ENCODE peak calls at places on chromosome 1, in eight cellular contexts. F is ascending aorta; E is uterus; R is breast epithelium; B is gastrocnemius medialis; K is AG04450; O is naive thymus-derived CD4-positive, alpha-beta T cell; L is tibial nerve. D is an unnamed sample. For H3K9me3, the result is how much of the 10 kb centered on the place peaks cover.

GRCh38 chr1:220791287-220791686 is 4.6 kb downstream of the MTARC1 start:
- DNase-seq in F (no peak), E (no peak), R (no peak), B (peak), K (no peak), O (no peak), L (peak), D (no peak)

GRCh38 chr1:67342002-67342890 is 34.6 kb downstream of the IL12RB2 start:
- DNase-seq in F (no peak), E (no peak), R (no peak), B (no peak), K (no peak), O (no peak), L (no peak), D (no peak)

GRCh38 chr1:179353546-179353945 is 12.2 kb upstream of the AXDND1 start:
- DNase-seq in F (peak), E (peak), R (no peak), B (no peak), K (peak), O (no peak), L (no peak), D (no peak)

GRCh38 chr1:17557986-17558385 is 18.5 kb downstream of the ARHGEF10L start:
- DNase-seq in F (no peak), E (no peak), R (no peak), B (no peak), K (no peak), O (no peak), L (no peak), D (no peak)

GRCh38 chr1:223144431-223144830 is 1.4 kb upstream of the TLR5 start:
- DNase-seq in F (no peak), E (no peak), R (no peak), B (no peak), K (no peak), O (no peak), L (no peak), D (no peak)

GRCh38 chr1:94258873-94259331 is 21.5 kb upstream of the ARHGAP29 start:
- DNase-seq in F (peak), E (peak), R (peak), B (peak), K (peak), O (no peak), L (peak), D (no peak)

GRCh38 chr1:157721985-157722384 is 21.4 kb upstream of the FCRL3 start:
- DNase-seq in F (no peak), E (no peak), R (no peak), B (no peak), K (no peak), O (no peak), L (no peak), D (no peak)

GRCh38 chr1:197776348-197777082 is 1.2 kb upstream of the DENND1B start:
- DNase-seq in F (no peak), E (no peak), R (no peak), B (no peak), K (no peak), O (no peak), L (no peak), D (no peak)

GRCh38 chr1:37705399-37705798 is 13.1 kb downstream of the CDCA8 start:
- DNase-seq in F (no peak), E (peak), R (no peak), B (no peak), K (no peak), O (no peak), L (no peak), D (no peak)

DNA sequence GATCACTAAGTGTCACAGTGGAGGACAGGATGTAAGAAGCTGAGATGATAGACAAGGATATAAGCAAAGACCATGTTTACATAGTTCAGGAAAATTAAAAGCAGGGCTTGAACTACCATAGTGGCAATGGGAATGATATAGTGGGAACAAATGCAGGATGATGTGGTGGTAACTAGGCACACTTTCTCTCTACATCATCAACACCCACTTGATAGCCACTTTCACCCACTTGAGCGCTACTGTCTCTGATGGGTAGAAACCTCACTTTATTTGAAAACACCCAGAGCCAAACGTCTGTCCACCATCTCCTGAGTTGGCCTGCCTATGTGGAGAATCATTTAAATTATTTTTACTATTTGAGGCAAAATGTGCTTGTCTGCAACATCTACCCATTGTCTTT is 305.0 kb upstream of the ST6GALNAC5 start:
- DNase-seq in F (no peak), E (no peak), R (no peak), B (no peak), K (no peak), O (no peak), L (no peak), D (no peak)
- H3K9me3 ChIP-seq in F (under half), E (under half), R (under half), B (under half), K (under half), O (under half), L (under half), D (under half)

GRCh38 chr1:159248311-159248710 is 43.6 kb downstream of the ACKR1 start:
- DNase-seq in F (no peak), E (no peak), R (no peak), B (no peak), K (no peak), O (no peak), L (no peak), D (no peak)
- H3K9me3 ChIP-seq in F (under half), E (under half), R (under half), B (under half), K (under half), O (under half), L (under half), D (under half)

GRCh38 chr1:48258106-48258505 is 35.6 kb downstream of the SLC5A9 start:
- DNase-seq in F (no peak), E (no peak), R (no peak), B (no peak), K (no peak), O (no peak), L (no peak), D (no peak)
- H3K9me3 ChIP-seq in F (under half), E (under half), R (under half), B (under half), K (under half), O (under half), L (under half), D (under half)

GRCh38 chr1:115123116-115123515 is 33.8 kb upstream of the TSPAN2 start:
- DNase-seq in F (no peak), E (no peak), R (no peak), B (no peak), K (no peak), O (no peak), L (no peak), D (no peak)
- H3K9me3 ChIP-seq in F (under half), E (under half), R (under half), B (under half), K (under half), O (under half), L (under half), D (under half)

GRCh38 chr1:4088676-4089075 is 188.6 kb upstream of the C1orf174 start:
- DNase-seq in F (peak), E (no peak), R (no peak), B (no peak), K (no peak), O (no peak), L (no peak), D (no peak)
- H3K9me3 ChIP-seq in F (under half), E (under half), R (under half), B (under half), K (half or more), O (under half), L (under half), D (under half)

GRCh38 chr1:185645686-185646085 is 88.5 kb upstream of the HMCN1 start:
- DNase-seq in F (no peak), E (no peak), R (no peak), B (no peak), K (no peak), O (no peak), L (no peak), D (no peak)

GRCh38 chr1:185648858-185649589 is 85.2 kb upstream of the HMCN1 start:
- DNase-seq in F (no peak), E (no peak), R (no peak), B (no peak), K (no peak), O (no peak), L (no peak), D (no peak)

GRCh38 chr1:185645201-185645640 is 89.0 kb upstream of the HMCN1 start:
- DNase-seq in F (no peak), E (no peak), R (no peak), B (no peak), K (no peak), O (no peak), L (no peak), D (no peak)

GRCh38 chr1:185644531-185644930 is 89.7 kb upstream of the HMCN1 start:
- DNase-seq in F (no peak), E (no peak), R (no peak), B (no peak), K (no peak), O (no peak), L (no peak), D (no peak)

GRCh38 chr1:185646202-185646683 is 87.9 kb upstream of the HMCN1 start:
- DNase-seq in F (peak), E (no peak), R (peak), B (no peak), K (peak), O (no peak), L (peak), D (no peak)
- H3K9me3 ChIP-seq in F (under half), E (under half), R (under half), B (under half), K (under half), O (under half), L (under half), D (under half)

D was measured in T-helper 17 cell.